ENCODE peak calls at places on chromosome 10, in five cellular contexts. One of them, this sample, is unnamed.
A peak's percentile ranks its signal among the peaks of the same experiment; 100 is the strongest.

GRCh38 chr10:74987339-74988054 is 124.0 kb upstream of the SAMD8 start:
- DNase-seq in K562: no peak
- DNase-seq in HepG2: no peak
- DNase-seq in HEK293T: no peak
- DNase-seq in GM12878: no peak
- DNase-seq in this sample: no peak

GRCh38 chr10:103759100-103759781 is 96.1 kb downstream of the SH3PXD2A start:
- DNase-seq in K562: no peak
- DNase-seq in HepG2: peak; percentile 80
- DNase-seq in HEK293T: no peak
- DNase-seq in GM12878: no peak
- DNase-seq in this sample: peak; percentile 42

GRCh38 chr10:45001382-45002148 is 842 bp downstream of the ZNF22 start:
- DNase-seq in K562: no peak
- DNase-seq in HepG2: no peak
- DNase-seq in HEK293T: peak; percentile 42
- DNase-seq in GM12878: peak; percentile 44
- DNase-seq in this sample: peak; percentile 79

GRCh38 chr10:131747251-131747650 is 153.6 kb upstream of the PPP2R2D start:
- DNase-seq in K562: no peak
- DNase-seq in HepG2: no peak
- DNase-seq in HEK293T: no peak
- DNase-seq in GM12878: no peak
- DNase-seq in this sample: no peak

GRCh38 chr10:110192552-110192951 is 14.9 kb upstream of the MXI1 start:
- DNase-seq in K562: peak; percentile 68
- DNase-seq in HepG2: no peak
- DNase-seq in HEK293T: no peak
- DNase-seq in GM12878: no peak
- DNase-seq in this sample: no peak

GRCh38 chr10:103716206-103717160 is 138.9 kb downstream of the SH3PXD2A start:
- DNase-seq in K562: no peak
- DNase-seq in HepG2: peak; percentile 88
- DNase-seq in HEK293T: no peak
- DNase-seq in GM12878: no peak
- DNase-seq in this sample: no peak

GRCh38 chr10:46014683-46015405 is 15.6 kb downstream of the NCOA4 start:
- DNase-seq in K562: no peak
- DNase-seq in HepG2: no peak
- DNase-seq in HEK293T: no peak
- DNase-seq in GM12878: no peak
- DNase-seq in this sample: no peak

GRCh38 chr10:35613597-35614226 is 8.6 kb downstream of the GJD4 start:
- DNase-seq in K562: no peak
- DNase-seq in HepG2: peak; percentile 26
- DNase-seq in HEK293T: peak; percentile 15
- DNase-seq in GM12878: no peak
- DNase-seq in this sample: no peak

GRCh38 chr10:114957673-114958072 is 19.7 kb downstream of the TRUB1 start:
- DNase-seq in K562: no peak
- DNase-seq in HepG2: no peak
- DNase-seq in HEK293T: no peak
- DNase-seq in GM12878: no peak
- DNase-seq in this sample: no peak

GRCh38 chr10:74799840-74800239 is 26.6 kb upstream of the KAT6B start:
- DNase-seq in K562: no peak
- DNase-seq in HepG2: peak; percentile 17
- DNase-seq in HEK293T: no peak
- DNase-seq in GM12878: no peak
- DNase-seq in this sample: no peak

GRCh38 chr10:17544465-17544864 is 72.7 kb downstream of the HACD1 start:
- DNase-seq in K562: no peak
- DNase-seq in HepG2: no peak
- DNase-seq in HEK293T: no peak
- DNase-seq in GM12878: no peak
- DNase-seq in this sample: no peak

GRCh38 chr10:71587941-71588573 is 131.5 kb downstream of the C10orf105 start:
- DNase-seq in K562: no peak
- DNase-seq in HepG2: no peak
- DNase-seq in HEK293T: no peak
- DNase-seq in GM12878: no peak
- DNase-seq in this sample: no peak

GRCh38 chr10:47346572-47347302 is 1.4 kb upstream of the RBP3 start:
- DNase-seq in K562: no peak
- DNase-seq in HepG2: no peak
- DNase-seq in HEK293T: no peak
- DNase-seq in GM12878: no peak
- DNase-seq in this sample: no peak

GRCh38 chr10:29946953-29947700 is 112.3 kb downstream of the JCAD start:
- DNase-seq in K562: no peak
- DNase-seq in HepG2: no peak
- DNase-seq in HEK293T: no peak
- DNase-seq in GM12878: no peak
- DNase-seq in this sample: no peak

GRCh38 chr10:113228570-113228969 is 278.5 kb downstream of the TCF7L2 start:
- DNase-seq in K562: no peak
- DNase-seq in HepG2: no peak
- DNase-seq in HEK293T: no peak
- DNase-seq in GM12878: no peak
- DNase-seq in this sample: no peak

GRCh38 chr10:132541601-132542011 is 4.0 kb downstream of the INPP5A start:
- DNase-seq in K562: no peak
- DNase-seq in HepG2: no peak
- DNase-seq in HEK293T: no peak
- DNase-seq in GM12878: no peak
- DNase-seq in this sample: no peak

GRCh38 chr10:102342958-102343357 is 52.5 kb upstream of the NFKB2 start:
- DNase-seq in K562: no peak
- DNase-seq in HepG2: no peak
- DNase-seq in HEK293T: no peak
- DNase-seq in GM12878: no peak
- DNase-seq in this sample: no peak

GRCh38 chr10:89001024-89001423 is 10.4 kb downstream of the FAS start:
- DNase-seq in K562: no peak
- DNase-seq in HepG2: no peak
- DNase-seq in HEK293T: no peak
- DNase-seq in GM12878: no peak
- DNase-seq in this sample: no peak

GRCh38 chr10:93463723-93464511 is 18.2 kb downstream of the MYOF start:
- DNase-seq in K562: no peak
- DNase-seq in HepG2: no peak
- DNase-seq in HEK293T: no peak
- DNase-seq in GM12878: no peak
- DNase-seq in this sample: no peak

GRCh38 chr10:1102392-1102791 is 46.2 kb downstream of the WDR37 start:
- DNase-seq in K562: no peak
- DNase-seq in HepG2: no peak
- DNase-seq in HEK293T: no peak
- DNase-seq in GM12878: no peak
- DNase-seq in this sample: no peak

GRCh38 chr10:127429601-127430312 is 119.4 kb upstream of the NPS start:
- DNase-seq in K562: no peak
- DNase-seq in HepG2: no peak
- DNase-seq in HEK293T: no peak
- DNase-seq in GM12878: no peak
- DNase-seq in this sample: no peak

GRCh38 chr10:116015922-116016321 is 257.1 kb downstream of the GFRA1 start:
- DNase-seq in K562: no peak
- DNase-seq in HepG2: no peak
- DNase-seq in HEK293T: no peak
- DNase-seq in GM12878: no peak
- DNase-seq in this sample: no peak

GRCh38 chr10:101807158-101807557 is 11.1 kb downstream of the OGA start:
- DNase-seq in K562: no peak
- DNase-seq in HepG2: no peak
- DNase-seq in HEK293T: no peak
- DNase-seq in GM12878: no peak
- DNase-seq in this sample: no peak

GRCh38 chr10:61896854-61897661 is 4.4 kb upstream of the ARID5B start:
- DNase-seq in K562: peak; percentile 89
- DNase-seq in HepG2: peak; percentile 74
- DNase-seq in HEK293T: peak; percentile 71
- DNase-seq in GM12878: peak; percentile 85
- DNase-seq in this sample: peak; percentile 67

GRCh38 chr10:51397695-51398094 is 301.7 kb downstream of the CSTF2T start:
- DNase-seq in K562: no peak
- DNase-seq in HepG2: no peak
- DNase-seq in HEK293T: no peak
- DNase-seq in GM12878: no peak
- DNase-seq in this sample: no peak

GRCh38 chr10:93160140-93160539 is 86.4 kb downstream of the CYP26A1 start:
- DNase-seq in K562: no peak
- DNase-seq in HepG2: no peak
- DNase-seq in HEK293T: no peak
- DNase-seq in GM12878: no peak
- DNase-seq in this sample: no peak

GRCh38 chr10:15140640-15141039 is 27.9 kb downstream of the NMT2 start:
- DNase-seq in K562: no peak
- DNase-seq in HepG2: no peak
- DNase-seq in HEK293T: no peak
- DNase-seq in GM12878: no peak
- DNase-seq in this sample: peak; percentile 24

GRCh38 chr10:4763960-4764428 is 62.0 kb upstream of the AKR1E2 start:
- DNase-seq in K562: no peak
- DNase-seq in HepG2: no peak
- DNase-seq in HEK293T: no peak
- DNase-seq in GM12878: no peak
- DNase-seq in this sample: no peak

GRCh38 chr10:129695671-129696070 is 228.6 kb downstream of the MGMT start:
- DNase-seq in K562: no peak
- DNase-seq in HepG2: no peak
- DNase-seq in HEK293T: no peak
- DNase-seq in GM12878: no peak
- DNase-seq in this sample: no peak

GRCh38 chr10:122475130-122475529 is 13.8 kb downstream of the HTRA1 start:
- DNase-seq in K562: no peak
- DNase-seq in HepG2: no peak
- DNase-seq in HEK293T: no peak
- DNase-seq in GM12878: no peak
- DNase-seq in this sample: no peak

GRCh38 chr10:71214641-71215160 is 2.3 kb downstream of the UNC5B start:
- DNase-seq in K562: no peak
- DNase-seq in HepG2: no peak
- DNase-seq in HEK293T: no peak
- DNase-seq in GM12878: no peak
- DNase-seq in this sample: no peak

GRCh38 chr10:24706479-24707118 is 17.1 kb downstream of the ARHGAP21 start:
- DNase-seq in K562: no peak
- DNase-seq in HepG2: peak; percentile 63
- DNase-seq in HEK293T: peak; percentile 40
- DNase-seq in GM12878: no peak
- DNase-seq in this sample: peak; percentile 42

GRCh38 chr10:73908853-73909611 is 1.9 kb upstream of the PLAU start:
- DNase-seq in K562: peak; percentile 56
- DNase-seq in HepG2: peak; percentile 35
- DNase-seq in HEK293T: peak; percentile 43
- DNase-seq in GM12878: peak; percentile 63
- DNase-seq in this sample: no peak

GRCh38 chr10:482848-483247 is 206.6 kb downstream of the DIP2C start:
- DNase-seq in K562: no peak
- DNase-seq in HepG2: no peak
- DNase-seq in HEK293T: no peak
- DNase-seq in GM12878: no peak
- DNase-seq in this sample: no peak

GRCh38 chr10:12596055-12596576 is 246.8 kb downstream of the CAMK1D start:
- DNase-seq in K562: no peak
- DNase-seq in HepG2: no peak
- DNase-seq in HEK293T: no peak
- DNase-seq in GM12878: no peak
- DNase-seq in this sample: no peak

GRCh38 chr10:99756158-99756557 is 24.1 kb downstream of the CUTC start:
- DNase-seq in K562: no peak
- DNase-seq in HepG2: no peak
- DNase-seq in HEK293T: no peak
- DNase-seq in GM12878: no peak
- DNase-seq in this sample: no peak
- TF ChIP-seq FOXM1 in K562: no peak
- TF ChIP-seq FOXM1 in HepG2: no peak
- TF ChIP-seq FOXM1 in HEK293T: no peak
- TF ChIP-seq FOXM1 in GM12878: no peak
- TF ChIP-seq FOXM1 in this sample: no peak

GRCh38 chr10:49334993-49335972 is 36.3 kb downstream of the C10orf71 start:
- DNase-seq in K562: no peak
- DNase-seq in HepG2: no peak
- DNase-seq in HEK293T: no peak
- DNase-seq in GM12878: no peak
- DNase-seq in this sample: no peak
- TF ChIP-seq FOXM1 in K562: no peak
- TF ChIP-seq FOXM1 in HepG2: no peak
- TF ChIP-seq FOXM1 in HEK293T: no peak
- TF ChIP-seq FOXM1 in GM12878: no peak
- TF ChIP-seq FOXM1 in this sample: no peak

GRCh38 chr10:120424198-120424464 is 32.9 kb upstream of the PLPP4 start:
- DNase-seq in K562: no peak
- DNase-seq in HepG2: no peak
- DNase-seq in HEK293T: no peak
- DNase-seq in GM12878: no peak
- DNase-seq in this sample: no peak

GRCh38 chr10:120422459-120422858 is 34.6 kb upstream of the PLPP4 start:
- DNase-seq in K562: no peak
- DNase-seq in HepG2: no peak
- DNase-seq in HEK293T: no peak
- DNase-seq in GM12878: no peak
- DNase-seq in this sample: no peak

GRCh38 chr10:120423350-120424197 is 33.5 kb upstream of the PLPP4 start:
- DNase-seq in K562: peak; percentile 57
- DNase-seq in HepG2: peak; percentile 29
- DNase-seq in HEK293T: peak; percentile 81
- DNase-seq in GM12878: no peak
- DNase-seq in this sample: peak; percentile 67

GRCh38 chr10:120421250-120421649 is 35.8 kb upstream of the PLPP4 start:
- DNase-seq in K562: no peak
- DNase-seq in HepG2: no peak
- DNase-seq in HEK293T: no peak
- DNase-seq in GM12878: no peak
- DNase-seq in this sample: no peak

GRCh38 chr10:120420421-120420820 is 36.6 kb upstream of the PLPP4 start:
- DNase-seq in K562: no peak
- DNase-seq in HepG2: no peak
- DNase-seq in HEK293T: no peak
- DNase-seq in GM12878: no peak
- DNase-seq in this sample: no peak
- TF ChIP-seq FOXM1 in K562: no peak
- TF ChIP-seq FOXM1 in HepG2: no peak
- TF ChIP-seq FOXM1 in HEK293T: no peak
- TF ChIP-seq FOXM1 in GM12878: no peak
- TF ChIP-seq FOXM1 in this sample: no peak

DNA sequence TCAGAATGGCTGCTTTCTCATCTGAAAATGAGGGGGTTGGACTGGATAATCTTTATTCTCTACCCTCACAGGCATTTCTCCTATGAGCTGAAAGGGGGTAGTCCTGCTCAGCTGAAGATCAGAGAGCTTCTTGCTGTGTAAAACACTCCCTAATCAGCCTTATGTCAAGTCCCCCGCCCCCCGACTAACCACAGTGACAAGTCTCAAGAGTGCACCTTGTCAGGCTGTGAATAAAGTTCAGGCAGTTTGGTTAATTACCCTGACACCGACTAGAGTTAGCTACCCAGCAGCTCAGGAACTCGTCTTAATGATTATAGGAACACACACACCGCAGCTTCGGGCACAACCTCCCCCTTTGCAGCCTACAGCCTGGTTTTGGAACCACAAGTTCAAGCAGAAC is 513.7 kb downstream of the RPS24 start:
- DNase-seq in K562: no peak
- DNase-seq in HepG2: no peak
- DNase-seq in HEK293T: no peak
- DNase-seq in GM12878: no peak
- DNase-seq in this sample: no peak
- TF ChIP-seq FOXM1 in K562: no peak
- TF ChIP-seq FOXM1 in HepG2: no peak
- TF ChIP-seq FOXM1 in HEK293T: no peak
- TF ChIP-seq FOXM1 in GM12878: no peak
- TF ChIP-seq FOXM1 in this sample: no peak

This sample was measured in SK-N-SH.